ENCODE peak calls at places on chromosomes 13 and 19, in four cellular contexts. P, J, L and N are unnamed samples.

GRCh38 chr19:49808762-49809154 is 4.3 kb downstream of the FUZ start:
- DNase-seq in P (peak), J (peak), L (peak), N (no peak)

GRCh38 chr19:3986260-3987041 is 1.2 kb upstream of the EEF2 start:
- DNase-seq in P (no peak), J (peak), L (peak), N (peak)

GRCh38 chr13:62014299-62014698 is 598.6 kb upstream of the PCDH20 start:
- DNase-seq in P (no peak), J (peak), L (peak), N (no peak)

GRCh38 chr13:31739226-31739625 is at the start of gene RXFP2:
- DNase-seq in P (no peak), J (no peak), L (no peak), N (no peak)

GRCh38 chr13:112118451-112119064 is 51.6 kb downstream of the SOX1 start:
- DNase-seq in P (no peak), J (no peak), L (no peak), N (no peak)

GRCh38 chr13:107838592-107839161 is 376.7 kb downstream of the LIG4 start:
- DNase-seq in P (no peak), J (no peak), L (no peak), N (no peak)

GRCh38 chr19:47573076-47574026 is at the start of gene ZNF541:
- DNase-seq in P (no peak), J (peak), L (no peak), N (no peak)

GRCh38 chr19:30719991-30720329 is 347.8 kb downstream of the ZNF536 start:
- DNase-seq in P (peak), J (peak), L (no peak), N (no peak)

GRCh38 chr19:52962394-52963228 is at the start of gene ZNF816:
- DNase-seq in P (peak), J (peak), L (peak), N (peak)

GRCh38 chr13:93180376-93180966 is 46.1 kb upstream of the GPC6 start:
- DNase-seq in P (no peak), J (no peak), L (no peak), N (no peak)

GRCh38 chr19:57527136-57527881 is at the start of gene ZNF549:
- DNase-seq in P (peak), J (peak), L (peak), N (peak)

GRCh38 chr13:97577026-97577425 is 143.1 kb downstream of the RAP2A start:
- DNase-seq in P (no peak), J (no peak), L (no peak), N (no peak)

GRCh38 chr13:97586941-97587340 is 153.0 kb downstream of the RAP2A start:
- DNase-seq in P (no peak), J (no peak), L (no peak), N (no peak)

GRCh38 chr13:97583884-97584497 is 150.0 kb downstream of the RAP2A start:
- DNase-seq in P (no peak), J (no peak), L (peak), N (no peak)

GRCh38 chr13:97582170-97582569 is 148.2 kb downstream of the RAP2A start:
- DNase-seq in P (no peak), J (no peak), L (no peak), N (no peak)
- TF ChIP-seq JUND in P (no peak), J (no peak), L (no peak), N (no peak)

GRCh38 chr13:74077847-74078246 is 56.4 kb downstream of the KLF12 start:
- DNase-seq in P (no peak), J (no peak), L (no peak), N (no peak)

GRCh38 chr13:74070513-74070912 is 63.7 kb downstream of the KLF12 start:
- DNase-seq in P (no peak), J (no peak), L (no peak), N (no peak)

GRCh38 chr13:74077375-74077774 is 56.8 kb downstream of the KLF12 start:
- DNase-seq in P (no peak), J (no peak), L (no peak), N (no peak)

GRCh38 chr13:74073231-74073630 is 61.0 kb downstream of the KLF12 start:
- DNase-seq in P (no peak), J (no peak), L (no peak), N (no peak)

DNA sequence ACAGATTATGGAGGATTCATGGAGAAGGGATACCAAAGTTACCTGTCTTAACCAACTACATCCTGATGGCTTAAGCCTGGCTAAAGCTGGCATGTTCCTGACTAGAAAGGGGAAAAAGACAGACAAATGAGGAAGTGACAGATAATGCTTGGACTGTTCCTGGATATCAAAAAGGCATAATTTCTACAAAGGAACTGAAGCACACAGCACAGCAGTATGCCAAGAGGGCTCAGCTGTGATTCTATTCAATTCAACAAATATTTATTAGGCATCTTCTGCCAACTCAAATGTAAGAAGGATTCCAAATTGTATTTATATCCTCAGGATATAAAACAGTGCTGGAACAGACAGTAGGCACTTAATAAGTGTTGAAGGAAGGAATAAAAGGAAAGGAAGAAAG is 59.5 kb downstream of the KLF12 start:
- DNase-seq in P (no peak), J (no peak), L (no peak), N (no peak)
- TF ChIP-seq TCF12 in P (no peak), J (peak), L (no peak), N (no peak)

DNA sequence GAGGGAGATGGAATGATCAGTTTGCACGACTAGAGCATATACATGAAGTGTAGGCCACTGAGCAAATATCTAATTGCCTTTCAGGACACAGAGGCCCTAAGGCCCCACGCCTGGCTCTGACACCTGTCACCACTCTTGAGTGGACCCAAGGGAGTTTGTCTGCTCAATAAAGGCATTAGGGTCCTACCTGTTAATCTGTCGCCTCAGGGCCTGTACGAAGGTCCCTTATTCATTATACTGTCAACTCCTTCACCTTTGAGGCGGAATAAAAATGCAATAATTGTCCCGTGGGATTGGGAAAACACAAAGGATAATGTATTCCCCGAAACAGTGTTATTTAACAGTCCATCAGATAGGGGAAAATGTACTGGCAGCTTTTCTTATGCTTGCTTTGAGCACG is 161.9 kb upstream of the SERP2 start:
- DNase-seq in P (no peak), J (no peak), L (no peak), N (no peak)
- TF ChIP-seq JUND in P (no peak), J (no peak), L (no peak), N (no peak)

GRCh38 chr13:95216182-95216581 is 85.1 kb downstream of the ABCC4 start:
- DNase-seq in P (no peak), J (no peak), L (no peak), N (no peak)

GRCh38 chr13:95209109-95209508 is 92.1 kb downstream of the ABCC4 start:
- DNase-seq in P (no peak), J (no peak), L (no peak), N (no peak)

GRCh38 chr13:95217920-95218830 is 83.1 kb downstream of the ABCC4 start:
- DNase-seq in P (no peak), J (no peak), L (no peak), N (no peak)

GRCh38 chr13:95207769-95208366 is 93.4 kb downstream of the ABCC4 start:
- DNase-seq in P (no peak), J (peak), L (no peak), N (no peak)

GRCh38 chr13:95212962-95213850 is 88.0 kb downstream of the ABCC4 start:
- DNase-seq in P (no peak), J (no peak), L (no peak), N (no peak)
- TF ChIP-seq TCF12 in P (no peak), J (no peak), L (no peak), N (no peak)

GRCh38 chr19:8069116-8069973 is 16.8 kb downstream of the CCL25 start:
- DNase-seq in P (peak), J (peak), L (no peak), N (no peak)
- TF ChIP-seq JUND in P (no peak), J (no peak), L (no peak), N (no peak)

DNA sequence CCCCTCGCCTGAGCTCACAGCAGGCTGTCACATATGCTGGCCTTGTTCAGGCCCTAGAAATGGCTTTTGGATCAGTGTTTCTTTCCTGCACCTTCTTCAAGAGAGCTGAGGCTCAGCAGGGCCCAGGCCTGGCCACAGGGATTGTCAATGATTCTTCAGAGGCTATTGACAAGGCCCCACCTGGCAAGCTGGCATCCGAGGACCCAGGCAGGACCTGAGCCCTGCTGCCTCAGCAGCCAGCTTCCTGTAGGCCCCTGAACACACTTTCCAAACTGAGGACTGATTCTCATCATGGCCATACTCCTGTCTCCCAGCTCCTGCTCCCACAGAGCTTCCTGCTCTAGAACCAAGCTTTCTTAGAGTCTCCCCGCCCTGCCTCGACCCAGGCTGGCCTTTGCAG is 136.8 kb downstream of the UQCRFS1 start:
- DNase-seq in P (no peak), J (no peak), L (no peak), N (no peak)
- TF ChIP-seq TCF12 in P (no peak), J (no peak), L (no peak), N (no peak)

GRCh38 chr19:17553256-17553655 is 2.2 kb upstream of the COLGALT1 start:
- DNase-seq in P (no peak), J (no peak), L (no peak), N (no peak)
- TF ChIP-seq JUND in P (no peak), J (no peak), L (no peak), N (no peak)

DNA sequence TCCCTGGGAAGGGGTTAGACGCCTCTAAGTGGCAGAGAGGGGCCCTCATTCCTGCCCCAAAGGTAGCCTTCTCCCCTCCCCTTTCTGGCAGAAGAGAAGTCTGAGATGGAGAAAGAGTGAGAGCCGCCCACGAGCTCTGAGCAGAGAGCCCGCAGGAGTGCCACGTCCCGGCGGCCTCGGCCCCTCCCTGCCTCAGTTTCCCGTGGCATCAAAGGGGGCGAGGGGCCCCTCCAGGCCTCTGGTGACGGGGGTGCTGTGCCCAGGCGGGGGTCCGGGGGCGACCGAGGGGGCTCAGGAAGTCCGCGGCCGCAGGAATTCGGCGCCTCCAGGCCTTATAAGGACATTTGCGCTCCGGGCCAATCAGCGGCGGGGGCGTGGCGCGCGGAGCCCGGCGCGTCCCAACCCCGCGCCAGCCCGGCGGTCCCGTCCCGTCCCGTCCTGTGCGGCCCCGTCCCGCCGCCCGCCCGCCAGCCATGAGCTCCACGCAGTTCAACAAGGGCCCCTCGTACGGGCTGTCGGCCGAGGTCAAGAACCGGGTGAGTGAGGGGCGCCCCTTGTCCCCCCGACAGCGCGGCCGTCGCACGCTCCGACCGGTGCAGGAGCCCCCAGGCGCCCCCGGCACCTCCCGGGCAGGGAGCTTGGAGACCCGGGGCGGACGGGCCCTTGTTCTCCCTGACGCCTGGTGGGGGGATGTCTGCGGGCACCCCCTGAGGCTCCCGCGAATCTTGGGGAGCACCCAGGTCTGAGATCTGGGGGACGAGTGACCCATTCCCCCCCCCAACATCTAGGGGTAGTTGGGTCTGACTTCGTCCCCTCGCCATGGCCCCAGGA is at the start of gene CNN2:
- DNase-seq in P (peak), J (peak), L (peak), N (no peak)
- TF ChIP-seq TCF12 in P (peak), J (no peak), L (no peak), N (peak)